ENCODE peak calls at places on chromosome 1, in ten cellular contexts. One of them, this sample, is unnamed.

GRCh38 chr1:208177656-208178055 is 66.5 kb downstream of the PLXNA2 start:
- DNase-seq in CD4-positive, alpha-beta T cell: no peak
- DNase-seq in foreskin fibroblast: no peak
- DNase-seq in AG04450: no peak
- DNase-seq in WERI-Rb-1: no peak
- DNase-seq in choroid plexus epithelial cell: no peak
- DNase-seq in heart right ventricle: no peak
- DNase-seq in vagina: no peak
- DNase-seq in HFF-Myc: no peak
- DNase-seq in cardiac fibroblast: no peak
- DNase-seq in this sample: no peak

GRCh38 chr1:62213075-62213914 is 18.6 kb downstream of the L1TD1 start:
- DNase-seq in choroid plexus epithelial cell: no peak
- DNase-seq in foreskin fibroblast: no peak
- DNase-seq in vagina: no peak
- DNase-seq in AG04450: no peak
- DNase-seq in CD4-positive, alpha-beta T cell: no peak
- DNase-seq in cardiac fibroblast: no peak
- DNase-seq in HFF-Myc: no peak
- DNase-seq in heart right ventricle: no peak
- DNase-seq in WERI-Rb-1: no peak
- DNase-seq in this sample: no peak

GRCh38 chr1:20348326-20348910 is 57.7 kb downstream of the VWA5B1 start:
- DNase-seq in CD4-positive, alpha-beta T cell: no peak
- DNase-seq in WERI-Rb-1: peak; percentile 55
- DNase-seq in HFF-Myc: no peak
- DNase-seq in choroid plexus epithelial cell: no peak
- DNase-seq in heart right ventricle: no peak
- DNase-seq in foreskin fibroblast: no peak
- DNase-seq in AG04450: no peak
- DNase-seq in cardiac fibroblast: no peak
- DNase-seq in vagina: no peak
- DNase-seq in this sample: no peak

GRCh38 chr1:116498789-116499628 is 71.8 kb downstream of the CD58 start:
- DNase-seq in CD4-positive, alpha-beta T cell: peak; percentile 24
- DNase-seq in vagina: no peak
- DNase-seq in WERI-Rb-1: peak; percentile 75
- DNase-seq in choroid plexus epithelial cell: peak; percentile 80
- DNase-seq in heart right ventricle: peak; percentile 72
- DNase-seq in AG04450: no peak
- DNase-seq in foreskin fibroblast: no peak
- DNase-seq in cardiac fibroblast: peak; percentile 78
- DNase-seq in HFF-Myc: peak; percentile 65
- DNase-seq in this sample: peak; percentile 66

GRCh38 chr1:20185834-20186782 is at the start of the genes PLA2G2C and UBXN10:
- DNase-seq in vagina: no peak
- DNase-seq in WERI-Rb-1: peak; percentile 64
- DNase-seq in HFF-Myc: no peak
- DNase-seq in heart right ventricle: peak; percentile 53
- DNase-seq in AG04450: no peak
- DNase-seq in CD4-positive, alpha-beta T cell: peak; percentile 27
- DNase-seq in foreskin fibroblast: no peak
- DNase-seq in choroid plexus epithelial cell: no peak
- DNase-seq in cardiac fibroblast: peak; percentile 41
- DNase-seq in this sample: no peak

GRCh38 chr1:209411491-209411929 is 172.0 kb upstream of the CAMK1G start:
- DNase-seq in AG04450: no peak
- DNase-seq in HFF-Myc: peak; percentile 35
- DNase-seq in CD4-positive, alpha-beta T cell: no peak
- DNase-seq in vagina: no peak
- DNase-seq in heart right ventricle: no peak
- DNase-seq in WERI-Rb-1: no peak
- DNase-seq in foreskin fibroblast: peak; percentile 29
- DNase-seq in choroid plexus epithelial cell: peak; percentile 52
- DNase-seq in cardiac fibroblast: peak; percentile 55
- DNase-seq in this sample: peak; percentile 11

GRCh38 chr1:2055911-2056575 is 5.8 kb downstream of the PRKCZ start:
- DNase-seq in WERI-Rb-1: no peak
- DNase-seq in vagina: no peak
- DNase-seq in HFF-Myc: no peak
- DNase-seq in cardiac fibroblast: no peak
- DNase-seq in CD4-positive, alpha-beta T cell: no peak
- DNase-seq in AG04450: no peak
- DNase-seq in foreskin fibroblast: no peak
- DNase-seq in choroid plexus epithelial cell: no peak
- DNase-seq in heart right ventricle: no peak
- DNase-seq in this sample: no peak

GRCh38 chr1:21669287-21670058 is at the start of gene RAP1GAP:
- DNase-seq in CD4-positive, alpha-beta T cell: no peak
- DNase-seq in AG04450: no peak
- DNase-seq in cardiac fibroblast: peak; percentile 33
- DNase-seq in WERI-Rb-1: peak; percentile 47
- DNase-seq in vagina: no peak
- DNase-seq in choroid plexus epithelial cell: no peak
- DNase-seq in heart right ventricle: no peak
- DNase-seq in foreskin fibroblast: no peak
- DNase-seq in HFF-Myc: no peak
- DNase-seq in this sample: no peak

GRCh38 chr1:153565529-153566374 is at the start of gene S100A2:
- DNase-seq in WERI-Rb-1: peak; percentile 71
- DNase-seq in foreskin fibroblast: peak; percentile 94
- DNase-seq in cardiac fibroblast: peak; percentile 86
- DNase-seq in CD4-positive, alpha-beta T cell: no peak
- DNase-seq in heart right ventricle: no peak
- DNase-seq in choroid plexus epithelial cell: peak; percentile 91
- DNase-seq in HFF-Myc: peak; percentile 72
- DNase-seq in vagina: peak; percentile 92
- DNase-seq in AG04450: peak; percentile 83
- DNase-seq in this sample: peak; percentile 77

GRCh38 chr1:54547601-54548388 is at the start of gene ACOT11:
- DNase-seq in choroid plexus epithelial cell: peak; percentile 47
- DNase-seq in CD4-positive, alpha-beta T cell: no peak
- DNase-seq in AG04450: no peak
- DNase-seq in WERI-Rb-1: peak; percentile 96
- DNase-seq in vagina: peak; percentile 85
- DNase-seq in foreskin fibroblast: peak; percentile 81
- DNase-seq in heart right ventricle: peak; percentile 90
- DNase-seq in HFF-Myc: no peak
- DNase-seq in cardiac fibroblast: peak; percentile 92
- DNase-seq in this sample: no peak

GRCh38 chr1:20476260-20477038 is 9.6 kb downstream of the CAMK2N1 start:
- DNase-seq in foreskin fibroblast: no peak
- DNase-seq in HFF-Myc: no peak
- DNase-seq in heart right ventricle: peak; percentile 36
- DNase-seq in WERI-Rb-1: peak; percentile 11
- DNase-seq in AG04450: no peak
- DNase-seq in choroid plexus epithelial cell: peak; percentile 61
- DNase-seq in vagina: no peak
- DNase-seq in cardiac fibroblast: peak; percentile 66
- DNase-seq in CD4-positive, alpha-beta T cell: no peak
- DNase-seq in this sample: no peak

GRCh38 chr1:25622526-25622925 is 5.9 kb downstream of the MAN1C1 start:
- DNase-seq in CD4-positive, alpha-beta T cell: peak; percentile 56
- DNase-seq in heart right ventricle: no peak
- DNase-seq in choroid plexus epithelial cell: no peak
- DNase-seq in AG04450: no peak
- DNase-seq in foreskin fibroblast: no peak
- DNase-seq in vagina: no peak
- DNase-seq in cardiac fibroblast: no peak
- DNase-seq in WERI-Rb-1: no peak
- DNase-seq in HFF-Myc: no peak
- DNase-seq in this sample: no peak

DNA sequence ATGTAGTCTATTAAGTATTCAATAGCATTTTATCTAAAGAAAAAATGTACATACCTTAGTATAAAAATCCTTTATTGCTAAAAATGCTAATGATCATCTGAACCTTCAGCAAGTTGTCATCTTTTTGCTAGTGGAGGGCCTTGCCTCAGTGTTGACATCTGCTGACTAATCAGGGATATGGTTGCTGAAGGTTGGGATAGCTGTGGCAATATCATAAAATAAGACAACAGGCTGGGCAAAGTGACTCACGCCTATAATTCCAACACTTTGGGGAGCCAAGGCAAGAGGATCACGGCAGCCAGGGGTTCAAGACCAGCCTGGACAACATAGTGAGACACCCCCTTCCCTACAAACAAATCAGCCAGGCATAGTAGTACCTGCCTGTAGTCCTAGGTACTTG is 9.0 kb downstream of the DYNLT5 start:
- DNase-seq in cardiac fibroblast: peak; percentile 51
- DNase-seq in vagina: no peak
- DNase-seq in WERI-Rb-1: no peak
- DNase-seq in heart right ventricle: no peak
- DNase-seq in CD4-positive, alpha-beta T cell: no peak
- DNase-seq in HFF-Myc: no peak
- DNase-seq in AG04450: no peak
- DNase-seq in choroid plexus epithelial cell: peak; percentile 61
- DNase-seq in foreskin fibroblast: peak; percentile 50
- DNase-seq in this sample: no peak
- TF ChIP-seq CTCF in cardiac fibroblast: peak; percentile 14
- TF ChIP-seq CTCF in vagina: no peak
- TF ChIP-seq CTCF in WERI-Rb-1: no peak
- TF ChIP-seq CTCF in heart right ventricle: no peak
- TF ChIP-seq CTCF in CD4-positive, alpha-beta T cell: no peak
- TF ChIP-seq CTCF in HFF-Myc: peak; percentile 12
- TF ChIP-seq CTCF in AG04450: no peak
- TF ChIP-seq CTCF in choroid plexus epithelial cell: peak; percentile 39
- TF ChIP-seq CTCF in foreskin fibroblast: no peak
- TF ChIP-seq CTCF in this sample: peak; percentile 12

DNA sequence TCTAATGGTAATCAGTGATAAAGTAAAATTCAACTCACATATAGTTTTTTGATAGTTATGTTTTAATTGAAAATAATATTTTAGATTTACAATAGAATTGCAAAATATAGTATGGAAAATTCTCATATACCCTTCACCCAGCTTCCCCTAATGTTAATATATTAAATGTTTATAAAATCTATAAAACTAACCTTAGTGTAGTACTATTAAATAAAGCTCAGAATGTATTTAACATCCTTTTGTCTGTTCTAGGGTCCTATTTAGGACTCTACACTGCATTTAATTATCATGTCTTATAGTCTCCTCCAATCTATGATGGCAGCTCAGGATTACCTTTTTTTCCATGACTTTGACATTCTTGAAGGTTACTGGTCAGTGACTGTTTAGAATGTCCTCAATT is 389.2 kb downstream of the LMX1A start:
- DNase-seq in HFF-Myc: no peak
- DNase-seq in foreskin fibroblast: no peak
- DNase-seq in AG04450: no peak
- DNase-seq in heart right ventricle: no peak
- DNase-seq in vagina: no peak
- DNase-seq in choroid plexus epithelial cell: no peak
- DNase-seq in CD4-positive, alpha-beta T cell: no peak
- DNase-seq in WERI-Rb-1: no peak
- DNase-seq in cardiac fibroblast: no peak
- DNase-seq in this sample: no peak
- TF ChIP-seq CTCF in HFF-Myc: no peak
- TF ChIP-seq CTCF in foreskin fibroblast: no peak
- TF ChIP-seq CTCF in AG04450: no peak
- TF ChIP-seq CTCF in heart right ventricle: no peak
- TF ChIP-seq CTCF in vagina: no peak
- TF ChIP-seq CTCF in choroid plexus epithelial cell: no peak
- TF ChIP-seq CTCF in CD4-positive, alpha-beta T cell: no peak
- TF ChIP-seq CTCF in WERI-Rb-1: no peak
- TF ChIP-seq CTCF in cardiac fibroblast: no peak
- TF ChIP-seq CTCF in this sample: no peak

DNA sequence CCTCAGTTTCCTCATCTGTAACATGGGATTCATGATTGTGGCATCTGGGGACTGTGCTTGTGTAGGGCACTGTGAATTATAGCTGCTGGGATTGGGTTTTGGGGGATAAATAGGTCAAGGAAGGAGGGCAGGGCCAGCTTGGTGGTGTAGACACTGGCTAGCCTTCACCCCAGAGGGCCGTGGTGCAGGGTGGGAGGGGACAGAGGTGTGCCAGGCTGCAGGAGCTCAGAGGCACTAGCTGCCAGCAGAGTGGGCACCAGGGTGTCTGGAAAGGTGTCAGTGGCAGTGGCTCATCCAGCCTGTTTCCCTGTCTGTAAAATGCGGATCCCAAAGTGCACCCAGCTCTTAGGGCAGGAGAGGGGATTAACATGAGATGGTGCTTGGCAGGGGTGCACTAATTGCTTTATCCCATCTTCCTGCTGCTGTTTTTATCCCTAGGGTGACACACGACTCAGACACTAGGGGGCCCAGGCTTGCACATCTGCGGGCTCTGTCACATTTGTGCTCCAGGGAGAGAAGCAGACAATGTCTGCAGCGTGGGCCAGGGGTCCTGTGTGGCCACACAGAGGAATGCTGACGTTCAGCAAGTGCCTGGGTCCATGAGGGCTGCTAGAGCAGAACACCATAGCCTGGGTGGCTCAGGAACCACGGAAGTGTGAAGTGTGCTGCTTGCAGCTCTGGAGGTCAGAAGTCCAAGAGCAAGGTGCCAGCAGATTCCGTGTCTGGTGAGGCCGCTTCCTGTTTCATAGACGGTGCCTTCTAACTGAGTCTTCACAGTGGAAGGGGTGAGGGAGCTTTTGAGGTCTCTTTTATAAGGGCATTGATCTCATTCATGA is 19.3 kb downstream of the OBSCN start:
- DNase-seq in WERI-Rb-1: peak; percentile 53
- DNase-seq in choroid plexus epithelial cell: peak; percentile 22
- DNase-seq in cardiac fibroblast: peak; percentile 58
- DNase-seq in vagina: peak; percentile 67
- DNase-seq in HFF-Myc: no peak
- DNase-seq in CD4-positive, alpha-beta T cell: no peak
- DNase-seq in heart right ventricle: no peak
- DNase-seq in foreskin fibroblast: peak; percentile 62
- DNase-seq in AG04450: no peak
- DNase-seq in this sample: peak; percentile 20
- TF ChIP-seq CTCF in WERI-Rb-1: peak; percentile 46
- TF ChIP-seq CTCF in choroid plexus epithelial cell: peak; percentile 45
- TF ChIP-seq CTCF in cardiac fibroblast: peak; percentile 34
- TF ChIP-seq CTCF in vagina: no peak
- TF ChIP-seq CTCF in HFF-Myc: peak; percentile 43
- TF ChIP-seq CTCF in CD4-positive, alpha-beta T cell: no peak
- TF ChIP-seq CTCF in heart right ventricle: no peak
- TF ChIP-seq CTCF in foreskin fibroblast: peak; percentile 27
- TF ChIP-seq CTCF in AG04450: peak; percentile 42
- TF ChIP-seq CTCF in this sample: peak; percentile 48

DNA sequence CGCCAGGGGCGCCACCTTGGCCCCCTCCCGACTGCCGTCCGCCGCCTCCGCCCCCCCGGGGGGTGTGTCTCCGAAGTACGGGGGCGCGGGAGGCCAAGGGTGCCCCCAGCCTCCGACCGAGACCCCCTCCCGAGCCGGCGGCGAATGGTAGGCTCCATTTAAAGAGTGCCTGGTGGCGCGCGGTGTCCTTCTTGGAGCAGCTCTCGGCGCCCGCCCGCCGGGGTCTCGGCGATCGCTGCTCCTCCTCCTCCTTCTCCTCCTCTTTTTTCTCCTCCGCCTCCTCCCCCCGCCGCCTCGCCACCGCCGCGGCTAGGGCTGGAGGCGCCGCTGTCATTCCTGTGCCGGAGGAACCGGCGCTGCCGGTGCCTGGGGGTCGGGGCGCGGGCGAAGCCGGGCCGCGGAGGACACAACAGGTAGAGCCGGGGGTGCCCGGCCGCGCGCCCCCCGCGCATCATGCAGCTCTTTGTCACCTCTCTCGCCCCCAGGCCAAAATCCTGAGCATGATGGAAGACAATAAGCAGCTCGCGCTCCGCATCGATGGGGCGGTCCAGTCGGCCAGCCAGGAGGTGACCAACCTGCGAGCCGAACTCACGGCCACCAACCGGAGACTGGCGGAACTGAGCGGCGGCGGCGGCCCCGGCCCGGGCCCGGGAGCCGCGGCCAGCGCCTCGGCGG is at the start of gene KAZN:
- DNase-seq in choroid plexus epithelial cell: no peak
- DNase-seq in CD4-positive, alpha-beta T cell: no peak
- DNase-seq in heart right ventricle: no peak
- DNase-seq in cardiac fibroblast: peak; percentile 43
- DNase-seq in WERI-Rb-1: peak; percentile 69
- DNase-seq in HFF-Myc: no peak
- DNase-seq in AG04450: no peak
- DNase-seq in vagina: no peak
- DNase-seq in foreskin fibroblast: no peak
- DNase-seq in this sample: no peak
- TF ChIP-seq CTCF in choroid plexus epithelial cell: no peak
- TF ChIP-seq CTCF in CD4-positive, alpha-beta T cell: no peak
- TF ChIP-seq CTCF in heart right ventricle: no peak
- TF ChIP-seq CTCF in cardiac fibroblast: no peak
- TF ChIP-seq CTCF in WERI-Rb-1: no peak
- TF ChIP-seq CTCF in HFF-Myc: no peak
- TF ChIP-seq CTCF in AG04450: no peak
- TF ChIP-seq CTCF in vagina: no peak
- TF ChIP-seq CTCF in foreskin fibroblast: no peak
- TF ChIP-seq CTCF in this sample: no peak